ENCODE peak calls at places on chromosome 20, in nine cellular contexts. One of them, this sample, is unnamed.

GRCh38 chr20:50491926-50492634 is 18.1 kb upstream of the PTPN1 start:
- DNase-seq in SK-N-SH: no peak
- DNase-seq in HCT116: no peak
- DNase-seq in endothelial cell of umbilical vein: no peak
- DNase-seq in WTC11: no peak
- DNase-seq in K562: no peak
- DNase-seq in NB4: no peak
- DNase-seq in GM12878: no peak
- DNase-seq in A549: no peak
- DNase-seq in this sample: no peak

GRCh38 chr20:24992420-24993205 is at the start of gene APMAP:
- DNase-seq in GM12878: peak; percentile 66
- DNase-seq in HCT116: peak; percentile 77
- DNase-seq in NB4: peak; percentile 96
- DNase-seq in A549: peak; percentile 97
- DNase-seq in K562: peak; percentile 93
- DNase-seq in WTC11: peak; percentile 93
- DNase-seq in endothelial cell of umbilical vein: peak; percentile 90
- DNase-seq in SK-N-SH: peak; percentile 98
- DNase-seq in this sample: peak; percentile 46

GRCh38 chr20:24830649-24831048 is 118.4 kb upstream of the CST7 start:
- DNase-seq in GM12878: no peak
- DNase-seq in WTC11: no peak
- DNase-seq in K562: no peak
- DNase-seq in A549: no peak
- DNase-seq in NB4: no peak
- DNase-seq in endothelial cell of umbilical vein: no peak
- DNase-seq in SK-N-SH: no peak
- DNase-seq in HCT116: no peak
- DNase-seq in this sample: no peak

GRCh38 chr20:14521016-14521415 is 183.6 kb upstream of the FLRT3 start:
- DNase-seq in GM12878: no peak
- DNase-seq in K562: no peak
- DNase-seq in endothelial cell of umbilical vein: no peak
- DNase-seq in NB4: no peak
- DNase-seq in A549: no peak
- DNase-seq in WTC11: no peak
- DNase-seq in SK-N-SH: no peak
- DNase-seq in HCT116: no peak
- DNase-seq in this sample: no peak

GRCh38 chr20:24705486-24705885 is 236.1 kb downstream of the SYNDIG1 start:
- DNase-seq in endothelial cell of umbilical vein: no peak
- DNase-seq in HCT116: no peak
- DNase-seq in NB4: no peak
- DNase-seq in WTC11: no peak
- DNase-seq in K562: peak; percentile 3
- DNase-seq in GM12878: no peak
- DNase-seq in A549: no peak
- DNase-seq in SK-N-SH: no peak
- DNase-seq in this sample: no peak

GRCh38 chr20:3400260-3401155 is 7.0 kb downstream of the DNAAF9 start:
- DNase-seq in GM12878: no peak
- DNase-seq in A549: no peak
- DNase-seq in NB4: no peak
- DNase-seq in endothelial cell of umbilical vein: no peak
- DNase-seq in SK-N-SH: no peak
- DNase-seq in HCT116: no peak
- DNase-seq in WTC11: no peak
- DNase-seq in K562: no peak
- DNase-seq in this sample: no peak

GRCh38 chr20:19827818-19828217 is 69.8 kb downstream of the RIN2 start:
- DNase-seq in GM12878: no peak
- DNase-seq in A549: no peak
- DNase-seq in NB4: no peak
- DNase-seq in K562: no peak
- DNase-seq in HCT116: no peak
- DNase-seq in WTC11: no peak
- DNase-seq in endothelial cell of umbilical vein: no peak
- DNase-seq in SK-N-SH: no peak
- DNase-seq in this sample: no peak

GRCh38 chr20:51366155-51366886 is 176.2 kb downstream of the NFATC2 start:
- DNase-seq in GM12878: no peak
- DNase-seq in A549: peak; percentile 86
- DNase-seq in endothelial cell of umbilical vein: peak; percentile 95
- DNase-seq in NB4: no peak
- DNase-seq in HCT116: peak; percentile 37
- DNase-seq in WTC11: no peak
- DNase-seq in SK-N-SH: no peak
- DNase-seq in K562: peak; percentile 37
- DNase-seq in this sample: no peak

GRCh38 chr20:34949120-34949519 is 6.5 kb downstream of the GSS start:
- DNase-seq in WTC11: no peak
- DNase-seq in endothelial cell of umbilical vein: no peak
- DNase-seq in HCT116: no peak
- DNase-seq in SK-N-SH: no peak
- DNase-seq in GM12878: no peak
- DNase-seq in K562: no peak
- DNase-seq in NB4: no peak
- DNase-seq in A549: no peak
- DNase-seq in this sample: no peak

GRCh38 chr20:51338692-51339440 is 203.7 kb downstream of the NFATC2 start:
- DNase-seq in endothelial cell of umbilical vein: no peak
- DNase-seq in SK-N-SH: no peak
- DNase-seq in K562: peak; percentile 81
- DNase-seq in HCT116: no peak
- DNase-seq in GM12878: no peak
- DNase-seq in NB4: no peak
- DNase-seq in WTC11: no peak
- DNase-seq in A549: no peak
- DNase-seq in this sample: no peak

GRCh38 chr20:10481671-10482070 is 46.6 kb downstream of the SLX4IP start:
- DNase-seq in GM12878: no peak
- DNase-seq in SK-N-SH: no peak
- DNase-seq in A549: no peak
- DNase-seq in WTC11: no peak
- DNase-seq in K562: no peak
- DNase-seq in endothelial cell of umbilical vein: no peak
- DNase-seq in NB4: no peak
- DNase-seq in HCT116: no peak
- DNase-seq in this sample: no peak

GRCh38 chr20:38304845-38305447 is 990 bp downstream of the BPI start:
- DNase-seq in K562: peak; percentile 52
- DNase-seq in GM12878: no peak
- DNase-seq in WTC11: peak; percentile 85
- DNase-seq in HCT116: peak; percentile 4
- DNase-seq in NB4: peak; percentile 84
- DNase-seq in endothelial cell of umbilical vein: peak; percentile 30
- DNase-seq in A549: peak; percentile 50
- DNase-seq in SK-N-SH: peak; percentile 33
- DNase-seq in this sample: peak; percentile 90

GRCh38 chr20:11846131-11846530 is 71.6 kb upstream of the BTBD3 start:
- DNase-seq in WTC11: no peak
- DNase-seq in K562: no peak
- DNase-seq in A549: no peak
- DNase-seq in GM12878: no peak
- DNase-seq in SK-N-SH: no peak
- DNase-seq in NB4: no peak
- DNase-seq in HCT116: no peak
- DNase-seq in endothelial cell of umbilical vein: no peak
- DNase-seq in this sample: no peak

GRCh38 chr20:41664584-41664983 is 46.4 kb upstream of the CHD6 start:
- DNase-seq in A549: peak; percentile 36
- DNase-seq in endothelial cell of umbilical vein: peak; percentile 20
- DNase-seq in WTC11: no peak
- DNase-seq in NB4: peak; percentile 62
- DNase-seq in K562: peak; percentile 75
- DNase-seq in SK-N-SH: peak; percentile 10
- DNase-seq in HCT116: peak; percentile 37
- DNase-seq in GM12878: peak; percentile 59
- DNase-seq in this sample: no peak

GRCh38 chr20:21391495-21392298 is 5.6 kb downstream of the NKX2-4 start:
- DNase-seq in WTC11: peak; percentile 51
- DNase-seq in HCT116: no peak
- DNase-seq in K562: no peak
- DNase-seq in SK-N-SH: peak; percentile 36
- DNase-seq in GM12878: no peak
- DNase-seq in endothelial cell of umbilical vein: peak; percentile 25
- DNase-seq in NB4: no peak
- DNase-seq in A549: no peak
- DNase-seq in this sample: no peak

GRCh38 chr20:44586289-44586911 is 4.0 kb downstream of the PKIG start:
- DNase-seq in K562: no peak
- DNase-seq in NB4: peak; percentile 98
- DNase-seq in SK-N-SH: no peak
- DNase-seq in endothelial cell of umbilical vein: peak; percentile 30
- DNase-seq in HCT116: no peak
- DNase-seq in GM12878: peak; percentile 98
- DNase-seq in WTC11: no peak
- DNase-seq in A549: no peak
- DNase-seq in this sample: no peak

DNA sequence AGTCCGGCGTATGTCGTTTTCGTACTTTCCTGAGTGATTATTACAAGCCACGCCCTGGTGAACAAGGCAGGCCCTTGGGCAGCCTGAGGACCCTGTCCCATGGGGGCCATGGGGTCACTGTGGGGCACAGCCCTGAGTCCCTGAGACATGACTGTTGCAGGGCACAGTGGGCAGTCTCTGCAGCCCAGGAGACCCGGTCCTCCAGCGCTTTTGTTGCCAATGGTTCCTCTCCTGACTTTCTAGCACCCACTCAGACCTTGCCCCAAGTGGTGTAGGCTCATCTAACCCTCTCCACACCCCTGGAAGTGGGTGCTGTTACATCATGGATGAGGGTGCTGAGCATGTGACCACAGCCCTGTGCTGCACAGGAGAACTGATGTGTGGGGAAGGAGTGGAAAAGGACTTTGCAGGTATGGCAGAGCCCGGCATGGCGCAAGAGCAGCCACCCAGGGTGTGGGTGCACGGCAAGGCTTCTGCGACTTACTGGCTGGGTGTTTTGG is 319.5 kb downstream of the TAF4 start:
- DNase-seq in A549: no peak
- DNase-seq in endothelial cell of umbilical vein: no peak
- DNase-seq in NB4: no peak
- DNase-seq in K562: no peak
- DNase-seq in SK-N-SH: no peak
- DNase-seq in WTC11: no peak
- DNase-seq in HCT116: no peak
- DNase-seq in GM12878: no peak
- DNase-seq in this sample: no peak
- TF ChIP-seq MAX in A549: no peak
- TF ChIP-seq MAX in endothelial cell of umbilical vein: no peak
- TF ChIP-seq MAX in NB4: no peak
- TF ChIP-seq MAX in K562: no peak
- TF ChIP-seq MAX in SK-N-SH: no peak
- TF ChIP-seq MAX in WTC11: no peak
- TF ChIP-seq MAX in HCT116: no peak
- TF ChIP-seq MAX in GM12878: no peak
- TF ChIP-seq MAX in this sample: no peak

GRCh38 chr20:4832469-4832868 is 110.8 kb downstream of the PRND start:
- DNase-seq in K562: no peak
- DNase-seq in SK-N-SH: no peak
- DNase-seq in GM12878: no peak
- DNase-seq in A549: no peak
- DNase-seq in HCT116: no peak
- DNase-seq in WTC11: no peak
- DNase-seq in NB4: no peak
- DNase-seq in endothelial cell of umbilical vein: no peak
- DNase-seq in this sample: no peak
- TF ChIP-seq MAX in K562: no peak
- TF ChIP-seq MAX in SK-N-SH: no peak
- TF ChIP-seq MAX in GM12878: no peak
- TF ChIP-seq MAX in A549: no peak
- TF ChIP-seq MAX in HCT116: no peak
- TF ChIP-seq MAX in WTC11: no peak
- TF ChIP-seq MAX in NB4: no peak
- TF ChIP-seq MAX in endothelial cell of umbilical vein: no peak
- TF ChIP-seq MAX in this sample: no peak

GRCh38 chr20:62120365-62120762 is 1.9 kb upstream of the LSM14B start:
- DNase-seq in GM12878: no peak
- DNase-seq in WTC11: no peak
- DNase-seq in HCT116: no peak
- DNase-seq in SK-N-SH: no peak
- DNase-seq in NB4: no peak
- DNase-seq in A549: no peak
- DNase-seq in endothelial cell of umbilical vein: no peak
- DNase-seq in K562: no peak
- DNase-seq in this sample: no peak

GRCh38 chr20:62122659-62123449 is 579 bp downstream of the LSM14B start:
- DNase-seq in NB4: peak; percentile 51
- DNase-seq in WTC11: no peak
- DNase-seq in HCT116: no peak
- DNase-seq in endothelial cell of umbilical vein: peak; percentile 11
- DNase-seq in SK-N-SH: peak; percentile 78
- DNase-seq in A549: no peak
- DNase-seq in K562: peak; percentile 44
- DNase-seq in GM12878: no peak
- DNase-seq in this sample: no peak

GRCh38 chr20:62121776-62122658 is at the start of gene LSM14B:
- DNase-seq in K562: peak; percentile 97
- DNase-seq in GM12878: peak; percentile 78
- DNase-seq in endothelial cell of umbilical vein: peak; percentile 98
- DNase-seq in HCT116: peak; percentile 89
- DNase-seq in NB4: peak; percentile 98
- DNase-seq in WTC11: peak; percentile 92
- DNase-seq in SK-N-SH: peak; percentile 99
- DNase-seq in A549: peak; percentile 93
- DNase-seq in this sample: peak; percentile 92

GRCh38 chr20:62119591-62120364 is 2.5 kb upstream of the LSM14B start:
- DNase-seq in GM12878: no peak
- DNase-seq in SK-N-SH: no peak
- DNase-seq in HCT116: no peak
- DNase-seq in A549: no peak
- DNase-seq in WTC11: no peak
- DNase-seq in NB4: no peak
- DNase-seq in K562: no peak
- DNase-seq in endothelial cell of umbilical vein: no peak
- DNase-seq in this sample: no peak

GRCh38 chr20:62120990-62121775 is 1.1 kb upstream of the LSM14B start:
- DNase-seq in K562: peak; percentile 69
- DNase-seq in WTC11: no peak
- DNase-seq in SK-N-SH: no peak
- DNase-seq in GM12878: no peak
- DNase-seq in NB4: no peak
- DNase-seq in A549: peak; percentile 56
- DNase-seq in HCT116: peak; percentile 27
- DNase-seq in endothelial cell of umbilical vein: no peak
- DNase-seq in this sample: no peak
- TF ChIP-seq MAX in K562: no peak
- TF ChIP-seq MAX in WTC11: no peak
- TF ChIP-seq MAX in SK-N-SH: peak; percentile 16
- TF ChIP-seq MAX in GM12878: no peak
- TF ChIP-seq MAX in NB4: peak; percentile 2
- TF ChIP-seq MAX in A549: peak; percentile 85
- TF ChIP-seq MAX in HCT116: peak; percentile 48
- TF ChIP-seq MAX in endothelial cell of umbilical vein: no peak
- TF ChIP-seq MAX in this sample: no peak

DNA sequence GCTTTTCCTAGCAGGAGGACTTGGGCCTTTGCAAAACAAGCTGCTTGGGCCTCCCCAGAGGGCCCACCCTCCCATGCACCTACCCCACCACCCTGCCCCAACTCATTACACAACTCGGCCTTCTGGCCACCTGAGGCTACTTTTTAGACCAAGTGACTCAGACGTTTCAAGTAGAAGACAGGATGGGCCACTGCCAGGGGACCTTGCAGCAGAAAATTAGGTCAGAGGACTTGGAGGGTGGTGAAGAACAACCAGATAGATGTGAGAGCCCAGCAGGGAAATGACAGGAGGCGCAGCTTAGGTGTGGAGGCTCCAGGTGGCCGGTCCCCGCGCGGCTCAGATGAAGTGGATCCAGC is 1.4 kb downstream of the PPP1R3D start:
- DNase-seq in WTC11: no peak
- DNase-seq in A549: no peak
- DNase-seq in NB4: peak; percentile 62
- DNase-seq in SK-N-SH: no peak
- DNase-seq in K562: no peak
- DNase-seq in endothelial cell of umbilical vein: no peak
- DNase-seq in HCT116: no peak
- DNase-seq in GM12878: no peak
- DNase-seq in this sample: no peak
- TF ChIP-seq MAX in WTC11: no peak
- TF ChIP-seq MAX in A549: no peak
- TF ChIP-seq MAX in NB4: no peak
- TF ChIP-seq MAX in SK-N-SH: no peak
- TF ChIP-seq MAX in K562: no peak
- TF ChIP-seq MAX in endothelial cell of umbilical vein: no peak
- TF ChIP-seq MAX in HCT116: no peak
- TF ChIP-seq MAX in GM12878: no peak
- TF ChIP-seq MAX in this sample: no peak

This sample was measured in H1.